ENCODE peak calls at places on chromosomes 5 and 9, in ten cellular contexts. One of them, this sample, is unnamed.

GRCh38 chr9:88198346-88198807 is 60.1 kb upstream of the SPATA31C2 start:
- DNase-seq in WERI-Rb-1: no peak
- DNase-seq in stomach: no peak
- DNase-seq in CD8-positive, alpha-beta T cell: no peak
- DNase-seq in H1: no peak
- DNase-seq in CD4-positive, CD25-positive, alpha-beta regulatory T cell: no peak
- DNase-seq in PC-9: no peak
- DNase-seq in neuronal stem cell: no peak
- DNase-seq in mammary epithelial cell: peak; percentile 28
- DNase-seq in astrocyte: peak; percentile 72
- DNase-seq in this sample: no peak

GRCh38 chr5:134226441-134227192 is 744 bp upstream of the PPP2CA start:
- DNase-seq in stomach: peak; percentile 87
- DNase-seq in H1: no peak
- DNase-seq in astrocyte: no peak
- DNase-seq in WERI-Rb-1: no peak
- DNase-seq in PC-9: no peak
- DNase-seq in mammary epithelial cell: peak; percentile 31
- DNase-seq in CD8-positive, alpha-beta T cell: no peak
- DNase-seq in CD4-positive, CD25-positive, alpha-beta regulatory T cell: peak; percentile 86
- DNase-seq in neuronal stem cell: no peak
- DNase-seq in this sample: no peak

GRCh38 chr9:10855847-10856246 is 243.0 kb upstream of the PTPRD start:
- DNase-seq in mammary epithelial cell: no peak
- DNase-seq in stomach: no peak
- DNase-seq in CD4-positive, CD25-positive, alpha-beta regulatory T cell: no peak
- DNase-seq in WERI-Rb-1: no peak
- DNase-seq in H1: no peak
- DNase-seq in astrocyte: no peak
- DNase-seq in PC-9: no peak
- DNase-seq in CD8-positive, alpha-beta T cell: no peak
- DNase-seq in neuronal stem cell: peak; percentile 9
- DNase-seq in this sample: peak; percentile 18

GRCh38 chr9:70407081-70407503 is 7.4 kb downstream of the KLF9 start:
- DNase-seq in PC-9: no peak
- DNase-seq in stomach: no peak
- DNase-seq in CD4-positive, CD25-positive, alpha-beta regulatory T cell: no peak
- DNase-seq in CD8-positive, alpha-beta T cell: no peak
- DNase-seq in neuronal stem cell: no peak
- DNase-seq in WERI-Rb-1: no peak
- DNase-seq in H1: no peak
- DNase-seq in mammary epithelial cell: peak; percentile 40
- DNase-seq in astrocyte: peak; percentile 97
- DNase-seq in this sample: no peak

GRCh38 chr9:98326402-98327248 is 71.2 kb upstream of the TBC1D2 start:
- DNase-seq in H1: no peak
- DNase-seq in CD8-positive, alpha-beta T cell: no peak
- DNase-seq in CD4-positive, CD25-positive, alpha-beta regulatory T cell: no peak
- DNase-seq in mammary epithelial cell: no peak
- DNase-seq in astrocyte: peak; percentile 66
- DNase-seq in PC-9: no peak
- DNase-seq in neuronal stem cell: no peak
- DNase-seq in WERI-Rb-1: peak; percentile 70
- DNase-seq in stomach: no peak
- DNase-seq in this sample: no peak

GRCh38 chr9:69379250-69379982 is 54.4 kb downstream of the ENTREP1 start:
- DNase-seq in stomach: no peak
- DNase-seq in WERI-Rb-1: peak; percentile 27
- DNase-seq in astrocyte: peak; percentile 63
- DNase-seq in PC-9: peak; percentile 60
- DNase-seq in H1: no peak
- DNase-seq in CD4-positive, CD25-positive, alpha-beta regulatory T cell: no peak
- DNase-seq in CD8-positive, alpha-beta T cell: no peak
- DNase-seq in neuronal stem cell: no peak
- DNase-seq in mammary epithelial cell: peak; percentile 63
- DNase-seq in this sample: no peak

GRCh38 chr9:17063535-17064135 is 71.2 kb upstream of the CNTLN start:
- DNase-seq in mammary epithelial cell: peak; percentile 31
- DNase-seq in CD8-positive, alpha-beta T cell: no peak
- DNase-seq in neuronal stem cell: peak; percentile 27
- DNase-seq in H1: no peak
- DNase-seq in stomach: no peak
- DNase-seq in PC-9: peak; percentile 0
- DNase-seq in CD4-positive, CD25-positive, alpha-beta regulatory T cell: no peak
- DNase-seq in astrocyte: peak; percentile 27
- DNase-seq in WERI-Rb-1: peak; percentile 36
- DNase-seq in this sample: peak; percentile 64

GRCh38 chr5:142931896-142932686 is 161.9 kb downstream of the ARHGAP26 start:
- DNase-seq in WERI-Rb-1: no peak
- DNase-seq in CD8-positive, alpha-beta T cell: no peak
- DNase-seq in CD4-positive, CD25-positive, alpha-beta regulatory T cell: no peak
- DNase-seq in mammary epithelial cell: no peak
- DNase-seq in neuronal stem cell: no peak
- DNase-seq in astrocyte: no peak
- DNase-seq in H1: no peak
- DNase-seq in stomach: no peak
- DNase-seq in PC-9: no peak
- DNase-seq in this sample: peak; percentile 36

GRCh38 chr9:92535940-92536850 is at the start of gene ECM2:
- DNase-seq in neuronal stem cell: no peak
- DNase-seq in mammary epithelial cell: no peak
- DNase-seq in astrocyte: peak; percentile 53
- DNase-seq in PC-9: no peak
- DNase-seq in H1: no peak
- DNase-seq in WERI-Rb-1: no peak
- DNase-seq in CD4-positive, CD25-positive, alpha-beta regulatory T cell: no peak
- DNase-seq in CD8-positive, alpha-beta T cell: no peak
- DNase-seq in stomach: no peak
- DNase-seq in this sample: no peak
- H3K4me3 ChIP-seq in neuronal stem cell: no peak within 1 kb of the TSS
- H3K4me3 ChIP-seq in mammary epithelial cell: no peak within 1 kb of the TSS
- H3K4me3 ChIP-seq in astrocyte: peak within 1 kb of the TSS; percentile 1
- H3K4me3 ChIP-seq in PC-9: no peak within 1 kb of the TSS
- H3K4me3 ChIP-seq in H1: no peak within 1 kb of the TSS
- H3K4me3 ChIP-seq in WERI-Rb-1: no peak within 1 kb of the TSS
- H3K4me3 ChIP-seq in CD4-positive, CD25-positive, alpha-beta regulatory T cell: no peak within 1 kb of the TSS
- H3K4me3 ChIP-seq in CD8-positive, alpha-beta T cell: no peak within 1 kb of the TSS
- H3K4me3 ChIP-seq in stomach: peak within 1 kb of the TSS; percentile 28
- H3K4me3 ChIP-seq in this sample: no peak within 1 kb of the TSS

GRCh38 chr9:38299856-38300255 is 92.6 kb upstream of the ALDH1B1 start:
- DNase-seq in H1: no peak
- DNase-seq in stomach: no peak
- DNase-seq in neuronal stem cell: no peak
- DNase-seq in astrocyte: no peak
- DNase-seq in CD8-positive, alpha-beta T cell: no peak
- DNase-seq in mammary epithelial cell: no peak
- DNase-seq in CD4-positive, CD25-positive, alpha-beta regulatory T cell: no peak
- DNase-seq in WERI-Rb-1: no peak
- DNase-seq in PC-9: no peak
- DNase-seq in this sample: no peak
- H3K27me3 ChIP-seq in H1: no peaks in the 10 kb centered on the region
- H3K27me3 ChIP-seq in stomach: no peaks in the 10 kb centered on the region
- H3K27me3 ChIP-seq in neuronal stem cell: no peaks in the 10 kb centered on the region
- H3K27me3 ChIP-seq in astrocyte: peaks cover 9% of the 10 kb centered on the region
- H3K27me3 ChIP-seq in CD8-positive, alpha-beta T cell: no peaks in the 10 kb centered on the region
- H3K27me3 ChIP-seq in mammary epithelial cell: no peaks in the 10 kb centered on the region
- H3K27me3 ChIP-seq in CD4-positive, CD25-positive, alpha-beta regulatory T cell: no peaks in the 10 kb centered on the region
- H3K27me3 ChIP-seq in WERI-Rb-1: no peaks in the 10 kb centered on the region
- H3K27me3 ChIP-seq in PC-9: no peaks in the 10 kb centered on the region
- H3K27me3 ChIP-seq in this sample: peaks cover 3% of the 10 kb centered on the region

DNA sequence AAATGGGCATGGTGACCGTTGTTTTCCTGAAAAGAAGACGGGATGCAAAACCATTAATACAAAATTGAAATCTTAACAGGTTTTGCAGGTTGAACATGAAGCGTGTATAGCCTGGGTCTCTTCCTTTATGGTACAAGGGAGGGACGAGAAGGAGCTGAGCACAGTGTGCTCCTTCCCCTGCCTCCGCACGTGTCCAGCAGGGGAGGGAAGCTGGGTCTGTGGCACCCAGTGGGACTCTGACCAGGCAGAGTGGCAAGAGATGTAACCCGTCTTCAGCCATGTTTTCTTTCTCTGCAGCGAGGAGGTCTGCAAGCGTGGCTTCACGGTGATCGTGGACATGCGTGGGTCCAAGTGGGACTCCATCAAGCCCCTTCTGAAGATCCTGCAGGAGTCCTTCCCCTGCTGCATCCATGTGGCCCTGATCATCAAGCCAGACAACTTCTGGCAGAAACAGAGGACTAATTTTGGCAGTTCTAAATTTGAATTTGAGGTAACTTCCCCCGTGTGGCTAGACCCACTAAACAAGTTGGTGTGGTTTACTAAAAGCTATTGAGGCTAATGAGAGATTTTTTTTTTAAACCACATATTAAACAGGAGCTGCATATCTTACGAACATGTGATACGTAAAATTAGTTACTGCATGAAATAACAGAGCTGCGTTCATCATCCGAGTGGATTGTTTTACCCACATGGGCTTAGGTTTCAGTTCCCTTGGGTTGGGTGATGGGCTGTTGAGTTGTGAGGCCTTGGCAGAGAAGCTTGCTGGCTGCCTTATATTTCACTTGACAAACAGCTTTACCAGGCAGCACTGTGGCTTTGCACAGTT is 143.6 kb downstream of the TRIO start:
- DNase-seq in WERI-Rb-1: no peak
- DNase-seq in neuronal stem cell: no peak
- DNase-seq in CD8-positive, alpha-beta T cell: no peak
- DNase-seq in mammary epithelial cell: no peak
- DNase-seq in H1: no peak
- DNase-seq in astrocyte: no peak
- DNase-seq in PC-9: no peak
- DNase-seq in stomach: no peak
- DNase-seq in CD4-positive, CD25-positive, alpha-beta regulatory T cell: no peak
- DNase-seq in this sample: no peak
- H3K36me3 ChIP-seq in WERI-Rb-1: peaks cover 6% of the 10 kb centered on the region
- H3K36me3 ChIP-seq in neuronal stem cell: peaks cover 60% of the 10 kb centered on the region
- H3K36me3 ChIP-seq in CD8-positive, alpha-beta T cell: no peaks in the 10 kb centered on the region
- H3K36me3 ChIP-seq in mammary epithelial cell: peaks cover 18% of the 10 kb centered on the region
- H3K36me3 ChIP-seq in H1: no peaks in the 10 kb centered on the region
- H3K36me3 ChIP-seq in astrocyte: peaks cover 72% of the 10 kb centered on the region
- H3K36me3 ChIP-seq in PC-9: peaks cover 39% of the 10 kb centered on the region
- H3K36me3 ChIP-seq in stomach: peaks cover 35% of the 10 kb centered on the region
- H3K36me3 ChIP-seq in CD4-positive, CD25-positive, alpha-beta regulatory T cell: no peaks in the 10 kb centered on the region
- H3K36me3 ChIP-seq in this sample: peaks cover 5% of the 10 kb centered on the region

GRCh38 chr9:134624119-134624826 is 17.3 kb upstream of the COL5A1 start:
- DNase-seq in WERI-Rb-1: peak; percentile 7
- DNase-seq in CD8-positive, alpha-beta T cell: no peak
- DNase-seq in stomach: no peak
- DNase-seq in astrocyte: no peak
- DNase-seq in mammary epithelial cell: no peak
- DNase-seq in CD4-positive, CD25-positive, alpha-beta regulatory T cell: no peak
- DNase-seq in neuronal stem cell: no peak
- DNase-seq in H1: no peak
- DNase-seq in PC-9: no peak
- DNase-seq in this sample: peak; percentile 33

GRCh38 chr9:134626141-134626423 is 15.5 kb upstream of the COL5A1 start:
- DNase-seq in astrocyte: no peak
- DNase-seq in mammary epithelial cell: no peak
- DNase-seq in WERI-Rb-1: no peak
- DNase-seq in stomach: no peak
- DNase-seq in CD4-positive, CD25-positive, alpha-beta regulatory T cell: no peak
- DNase-seq in neuronal stem cell: no peak
- DNase-seq in H1: no peak
- DNase-seq in CD8-positive, alpha-beta T cell: no peak
- DNase-seq in PC-9: no peak
- DNase-seq in this sample: peak; percentile 45

GRCh38 chr9:134624827-134625181 is 16.8 kb upstream of the COL5A1 start:
- DNase-seq in astrocyte: peak; percentile 89
- DNase-seq in PC-9: peak; percentile 76
- DNase-seq in CD4-positive, CD25-positive, alpha-beta regulatory T cell: no peak
- DNase-seq in H1: no peak
- DNase-seq in CD8-positive, alpha-beta T cell: no peak
- DNase-seq in mammary epithelial cell: peak; percentile 77
- DNase-seq in neuronal stem cell: no peak
- DNase-seq in WERI-Rb-1: peak; percentile 3
- DNase-seq in stomach: no peak
- DNase-seq in this sample: peak; percentile 33

GRCh38 chr9:134626576-134627416 is 14.8 kb upstream of the COL5A1 start:
- DNase-seq in CD8-positive, alpha-beta T cell: no peak
- DNase-seq in H1: no peak
- DNase-seq in PC-9: no peak
- DNase-seq in astrocyte: peak; percentile 84
- DNase-seq in stomach: no peak
- DNase-seq in CD4-positive, CD25-positive, alpha-beta regulatory T cell: no peak
- DNase-seq in mammary epithelial cell: no peak
- DNase-seq in neuronal stem cell: no peak
- DNase-seq in WERI-Rb-1: peak; percentile 90
- DNase-seq in this sample: peak; percentile 65

GRCh38 chr9:134625361-134626140 is 16.1 kb upstream of the COL5A1 start:
- DNase-seq in stomach: no peak
- DNase-seq in WERI-Rb-1: peak; percentile 4
- DNase-seq in mammary epithelial cell: no peak
- DNase-seq in CD4-positive, CD25-positive, alpha-beta regulatory T cell: no peak
- DNase-seq in astrocyte: peak; percentile 74
- DNase-seq in CD8-positive, alpha-beta T cell: no peak
- DNase-seq in neuronal stem cell: no peak
- DNase-seq in PC-9: no peak
- DNase-seq in H1: no peak
- DNase-seq in this sample: peak; percentile 51
- H3K4me3 ChIP-seq in stomach: no peak overlapping the region
- H3K4me3 ChIP-seq in WERI-Rb-1: no peak overlapping the region
- H3K4me3 ChIP-seq in mammary epithelial cell: no peak overlapping the region
- H3K4me3 ChIP-seq in CD4-positive, CD25-positive, alpha-beta regulatory T cell: no peak overlapping the region
- H3K4me3 ChIP-seq in astrocyte: no peak overlapping the region
- H3K4me3 ChIP-seq in CD8-positive, alpha-beta T cell: no peak overlapping the region
- H3K4me3 ChIP-seq in neuronal stem cell: no peak overlapping the region
- H3K4me3 ChIP-seq in PC-9: no peak overlapping the region
- H3K4me3 ChIP-seq in H1: no peak overlapping the region
- H3K4me3 ChIP-seq in this sample: no peak overlapping the region

This sample was measured in H7.